ENCODE peak calls at places on chromosomes 11 and 22, in eight cellular contexts. One of them, this sample, is unnamed.

GRCh38 chr11:16081756-16082531 is 274.4 kb downstream of the SOX6 start:
- DNase-seq in HepG2: no peak
- DNase-seq in SK-N-SH: peak
- DNase-seq in GM23338: no peak
- DNase-seq in HCT116: no peak
- DNase-seq in H1: no peak
- DNase-seq in K562: no peak
- DNase-seq in GM12878: no peak
- DNase-seq in this sample: no peak

GRCh38 chr22:31630331-31631329 is 31.4 kb downstream of the PISD start:
- DNase-seq in GM12878: no peak
- DNase-seq in H1: peak
- DNase-seq in HepG2: peak
- DNase-seq in SK-N-SH: peak
- DNase-seq in GM23338: peak
- DNase-seq in HCT116: no peak
- DNase-seq in K562: peak
- DNase-seq in this sample: peak

GRCh38 chr11:78981153-78981552 is 406.5 kb upstream of the NARS2 start:
- DNase-seq in HCT116: no peak
- DNase-seq in GM23338: no peak
- DNase-seq in H1: no peak
- DNase-seq in HepG2: no peak
- DNase-seq in GM12878: no peak
- DNase-seq in K562: no peak
- DNase-seq in SK-N-SH: peak
- DNase-seq in this sample: no peak

GRCh38 chr11:104064016-104064630 is 27.7 kb downstream of the DDI1 start:
- DNase-seq in K562: no peak
- DNase-seq in GM23338: no peak
- DNase-seq in GM12878: no peak
- DNase-seq in HCT116: no peak
- DNase-seq in H1: no peak
- DNase-seq in HepG2: no peak
- DNase-seq in SK-N-SH: no peak
- DNase-seq in this sample: no peak

GRCh38 chr11:2810401-2811205 is 75.0 kb downstream of the CDKN1C start:
- DNase-seq in GM12878: no peak
- DNase-seq in HepG2: no peak
- DNase-seq in H1: no peak
- DNase-seq in GM23338: no peak
- DNase-seq in SK-N-SH: no peak
- DNase-seq in HCT116: no peak
- DNase-seq in K562: no peak
- DNase-seq in this sample: no peak

GRCh38 chr22:23452231-23453010 is 127.7 kb downstream of the IGLL1 start:
- DNase-seq in H1: no peak
- DNase-seq in GM12878: no peak
- DNase-seq in HCT116: no peak
- DNase-seq in HepG2: no peak
- DNase-seq in GM23338: no peak
- DNase-seq in K562: no peak
- DNase-seq in SK-N-SH: no peak
- DNase-seq in this sample: no peak

GRCh38 chr22:43163241-43163795 is 12.0 kb downstream of the TSPO start:
- DNase-seq in SK-N-SH: no peak
- DNase-seq in GM23338: no peak
- DNase-seq in K562: no peak
- DNase-seq in GM12878: no peak
- DNase-seq in HCT116: no peak
- DNase-seq in H1: no peak
- DNase-seq in HepG2: no peak
- DNase-seq in this sample: no peak

GRCh38 chr22:32475428-32476010 is 908 bp downstream of the FBXO7 start:
- DNase-seq in GM23338: peak
- DNase-seq in GM12878: no peak
- DNase-seq in SK-N-SH: peak
- DNase-seq in HCT116: peak
- DNase-seq in K562: no peak
- DNase-seq in H1: peak
- DNase-seq in HepG2: no peak
- DNase-seq in this sample: peak

GRCh38 chr11:116970485-116971292 is 127.5 kb downstream of the SIK3 start:
- DNase-seq in HepG2: no peak
- DNase-seq in GM12878: no peak
- DNase-seq in GM23338: no peak
- DNase-seq in SK-N-SH: no peak
- DNase-seq in HCT116: no peak
- DNase-seq in H1: no peak
- DNase-seq in K562: no peak
- DNase-seq in this sample: no peak

GRCh38 chr11:33773399-33774355 is 643 bp downstream of the FBXO3 start:
- DNase-seq in H1: peak
- DNase-seq in GM12878: no peak
- DNase-seq in GM23338: peak
- DNase-seq in K562: peak
- DNase-seq in SK-N-SH: peak
- DNase-seq in HepG2: peak
- DNase-seq in HCT116: no peak
- DNase-seq in this sample: peak

GRCh38 chr11:26399336-26399735 is 67.4 kb downstream of the ANO3 start:
- DNase-seq in HCT116: no peak
- DNase-seq in HepG2: no peak
- DNase-seq in K562: no peak
- DNase-seq in SK-N-SH: peak
- DNase-seq in H1: no peak
- DNase-seq in GM12878: no peak
- DNase-seq in GM23338: no peak
- DNase-seq in this sample: no peak

GRCh38 chr11:8268530-8269461 is 5.1 kb upstream of the LMO1 start:
- DNase-seq in HCT116: no peak
- DNase-seq in GM12878: no peak
- DNase-seq in H1: peak
- DNase-seq in GM23338: peak
- DNase-seq in K562: no peak
- DNase-seq in HepG2: no peak
- DNase-seq in SK-N-SH: peak
- DNase-seq in this sample: no peak

GRCh38 chr11:107457205-107457557 is 444 bp downstream of the CWF19L2 start:
- DNase-seq in H1: no peak
- DNase-seq in HepG2: no peak
- DNase-seq in GM23338: peak
- DNase-seq in HCT116: no peak
- DNase-seq in K562: peak
- DNase-seq in GM12878: no peak
- DNase-seq in SK-N-SH: peak
- DNase-seq in this sample: no peak

GRCh38 chr11:78822931-78823423 is 248.3 kb upstream of the NARS2 start:
- DNase-seq in H1: no peak
- DNase-seq in SK-N-SH: no peak
- DNase-seq in HepG2: no peak
- DNase-seq in K562: peak
- DNase-seq in GM23338: no peak
- DNase-seq in GM12878: no peak
- DNase-seq in HCT116: no peak
- DNase-seq in this sample: no peak

GRCh38 chr11:17974246-17974645 is 38.6 kb downstream of the SERGEF start:
- DNase-seq in SK-N-SH: no peak
- DNase-seq in H1: no peak
- DNase-seq in HepG2: no peak
- DNase-seq in GM23338: no peak
- DNase-seq in GM12878: no peak
- DNase-seq in K562: no peak
- DNase-seq in HCT116: no peak
- DNase-seq in this sample: no peak

GRCh38 chr11:34086554-34087278 is 18.7 kb upstream of the NAT10 start:
- DNase-seq in HepG2: no peak
- DNase-seq in GM23338: no peak
- DNase-seq in SK-N-SH: no peak
- DNase-seq in HCT116: no peak
- DNase-seq in GM12878: no peak
- DNase-seq in K562: no peak
- DNase-seq in H1: no peak
- DNase-seq in this sample: no peak

GRCh38 chr11:73680687-73681086 is 34.3 kb downstream of the PLEKHB1 start:
- DNase-seq in GM12878: no peak
- DNase-seq in H1: no peak
- DNase-seq in GM23338: no peak
- DNase-seq in HCT116: no peak
- DNase-seq in HepG2: no peak
- DNase-seq in SK-N-SH: no peak
- DNase-seq in K562: no peak
- DNase-seq in this sample: no peak

DNA sequence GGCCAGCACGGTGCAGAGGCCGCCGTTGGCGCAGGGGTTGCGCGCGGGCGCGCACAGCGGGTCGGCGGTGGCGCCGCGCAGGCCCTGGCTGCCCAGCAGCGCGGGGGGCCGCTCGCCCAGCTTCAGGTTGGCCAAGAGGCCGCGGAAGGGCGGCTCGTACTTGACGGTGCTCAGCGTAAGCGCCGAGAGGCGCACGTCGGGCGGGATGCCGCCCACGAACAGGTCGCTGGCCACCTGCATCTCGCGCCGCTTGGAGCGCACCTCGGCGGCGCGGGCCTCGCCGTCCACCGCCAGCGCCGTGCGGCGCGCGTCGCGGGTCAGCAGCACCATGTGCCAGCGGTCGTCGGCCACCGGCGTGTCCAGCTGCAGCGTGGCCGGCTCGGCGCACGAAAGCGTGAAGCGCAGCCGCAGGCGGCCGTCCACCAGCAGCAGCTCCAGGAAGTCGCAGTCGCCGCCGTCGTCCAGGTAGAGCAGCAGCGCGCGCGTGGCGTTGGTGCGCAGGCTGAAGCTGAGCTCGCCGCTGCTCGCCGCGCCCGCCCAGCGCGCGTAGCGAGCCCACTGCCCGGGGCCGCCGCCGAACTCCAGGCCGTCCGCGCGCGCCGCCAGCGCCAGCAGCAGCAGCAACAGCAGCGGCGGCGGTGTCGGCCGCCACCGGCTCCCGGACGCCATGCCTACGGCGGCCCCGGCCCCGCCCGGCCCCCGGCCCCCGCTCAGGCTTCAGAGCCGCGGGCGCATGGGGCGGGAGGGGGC is 9.8 kb downstream of the NRXN2 start:
- DNase-seq in H1: no peak
- DNase-seq in GM12878: no peak
- DNase-seq in HCT116: no peak
- DNase-seq in SK-N-SH: no peak
- DNase-seq in GM23338: peak
- DNase-seq in HepG2: no peak
- DNase-seq in K562: no peak
- DNase-seq in this sample: peak
- H3K4me3 ChIP-seq in H1: peak
- H3K4me3 ChIP-seq in GM12878: no peak
- H3K4me3 ChIP-seq in HCT116: no peak
- H3K4me3 ChIP-seq in SK-N-SH: no peak
- H3K4me3 ChIP-seq in GM23338: peak
- H3K4me3 ChIP-seq in HepG2: no peak
- H3K4me3 ChIP-seq in K562: no peak
- H3K4me3 ChIP-seq in this sample: no peak

GRCh38 chr11:130509942-130510341 is 61.5 kb downstream of the ADAMTS15 start:
- DNase-seq in K562: no peak
- DNase-seq in HepG2: no peak
- DNase-seq in H1: peak
- DNase-seq in SK-N-SH: no peak
- DNase-seq in HCT116: no peak
- DNase-seq in GM23338: no peak
- DNase-seq in GM12878: no peak
- DNase-seq in this sample: no peak

GRCh38 chr11:130511765-130512164 is 63.3 kb downstream of the ADAMTS15 start:
- DNase-seq in HepG2: no peak
- DNase-seq in SK-N-SH: no peak
- DNase-seq in H1: no peak
- DNase-seq in GM12878: no peak
- DNase-seq in K562: no peak
- DNase-seq in HCT116: no peak
- DNase-seq in GM23338: no peak
- DNase-seq in this sample: no peak

GRCh38 chr11:130512662-130513061 is 64.2 kb downstream of the ADAMTS15 start:
- DNase-seq in K562: no peak
- DNase-seq in HepG2: no peak
- DNase-seq in HCT116: no peak
- DNase-seq in GM12878: no peak
- DNase-seq in SK-N-SH: no peak
- DNase-seq in H1: peak
- DNase-seq in GM23338: no peak
- DNase-seq in this sample: no peak

GRCh38 chr11:130508913-130509312 is 60.5 kb downstream of the ADAMTS15 start:
- DNase-seq in GM12878: no peak
- DNase-seq in H1: no peak
- DNase-seq in HepG2: no peak
- DNase-seq in GM23338: no peak
- DNase-seq in HCT116: no peak
- DNase-seq in SK-N-SH: no peak
- DNase-seq in K562: no peak
- DNase-seq in this sample: no peak

DNA sequence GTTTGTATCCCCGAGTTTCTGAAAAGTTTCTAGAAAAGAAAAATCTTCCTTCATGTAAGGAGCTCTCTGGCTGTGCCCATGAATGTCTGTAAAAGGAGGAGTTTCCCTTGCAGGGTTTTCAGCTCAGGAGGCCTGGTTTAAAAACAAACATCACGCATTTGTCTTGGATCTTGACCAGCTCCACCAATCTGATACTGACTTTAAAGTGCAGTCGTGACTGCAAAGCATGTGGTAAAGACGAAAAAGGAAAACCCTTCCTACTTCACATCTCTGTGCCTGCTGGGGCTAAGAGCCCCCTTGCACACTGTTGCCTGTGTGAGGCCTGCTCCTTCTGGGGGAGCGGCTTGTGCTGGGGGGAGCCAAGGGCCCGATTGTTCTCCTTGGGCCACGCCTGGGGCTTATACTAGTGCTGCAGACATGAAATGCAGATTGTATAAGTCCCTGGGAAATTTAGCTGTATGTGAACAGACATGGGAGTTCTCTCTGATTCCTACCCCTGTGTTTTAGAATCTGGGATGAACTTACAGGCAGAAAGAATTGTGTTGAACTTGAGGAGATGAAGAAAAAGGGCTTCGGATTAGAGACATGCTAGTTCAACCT is 62.1 kb downstream of the ADAMTS15 start:
- DNase-seq in SK-N-SH: no peak
- DNase-seq in H1: peak
- DNase-seq in GM12878: no peak
- DNase-seq in HCT116: no peak
- DNase-seq in HepG2: no peak
- DNase-seq in K562: no peak
- DNase-seq in GM23338: no peak
- DNase-seq in this sample: peak
- TF ChIP-seq POLR2AphosphoS5 in SK-N-SH: no peak
- TF ChIP-seq POLR2AphosphoS5 in H1: no peak
- TF ChIP-seq POLR2AphosphoS5 in GM12878: no peak
- TF ChIP-seq POLR2AphosphoS5 in HCT116: no peak
- TF ChIP-seq POLR2AphosphoS5 in HepG2: no peak
- TF ChIP-seq POLR2AphosphoS5 in K562: no peak
- TF ChIP-seq POLR2AphosphoS5 in GM23338: no peak
- TF ChIP-seq POLR2AphosphoS5 in this sample: no peak

GRCh38 chr11:86681039-86681745 is 8.8 kb upstream of the ME3 start:
- DNase-seq in GM23338: no peak
- DNase-seq in HCT116: no peak
- DNase-seq in SK-N-SH: no peak
- DNase-seq in H1: no peak
- DNase-seq in HepG2: no peak
- DNase-seq in GM12878: no peak
- DNase-seq in K562: no peak
- DNase-seq in this sample: no peak
- H2AFZ ChIP-seq in GM23338: peak
- H2AFZ ChIP-seq in HCT116: no peak
- H2AFZ ChIP-seq in SK-N-SH: peak
- H2AFZ ChIP-seq in H1: no peak
- H2AFZ ChIP-seq in HepG2: no peak
- H2AFZ ChIP-seq in GM12878: no peak
- H2AFZ ChIP-seq in K562: no peak
- H2AFZ ChIP-seq in this sample: no peak

GRCh38 chr11:46117842-46118241 is 3.4 kb downstream of the PHF21A start:
- DNase-seq in HepG2: no peak
- DNase-seq in SK-N-SH: no peak
- DNase-seq in HCT116: no peak
- DNase-seq in GM12878: no peak
- DNase-seq in K562: no peak
- DNase-seq in GM23338: peak
- DNase-seq in H1: no peak
- DNase-seq in this sample: no peak
- H3K4me3 ChIP-seq in HepG2: no peak
- H3K4me3 ChIP-seq in SK-N-SH: peak
- H3K4me3 ChIP-seq in HCT116: no peak
- H3K4me3 ChIP-seq in GM12878: peak
- H3K4me3 ChIP-seq in K562: peak
- H3K4me3 ChIP-seq in GM23338: peak
- H3K4me3 ChIP-seq in H1: peak
- H3K4me3 ChIP-seq in this sample: no peak

This sample was measured in endothelial cell of umbilical vein.